ENCODE peak calls at places on chromosomes 12 and 14, in six cellular contexts. One of them, this sample, is unnamed.
A peak's percentile ranks its signal among the peaks of the same experiment; 100 is the strongest.

GRCh38 chr14:94466706-94467370 is 9.2 kb downstream of the SERPINA9 start:
- DNase-seq in HFFc6: no peak
- DNase-seq in activated naive CD4-positive, alpha-beta T cell treated with Interleukin-2 at 50 U/mL for 16 hours: no peak
- DNase-seq in HCT116: no peak
- DNase-seq in adipocyte: no peak
- DNase-seq in GM13977: no peak
- DNase-seq in this sample: no peak

GRCh38 chr12:118334939-118335567 is 37.7 kb downstream of the TAOK3 start:
- DNase-seq in GM13977: no peak
- DNase-seq in HFFc6: no peak
- DNase-seq in HCT116: no peak
- DNase-seq in adipocyte: no peak
- DNase-seq in activated naive CD4-positive, alpha-beta T cell treated with Interleukin-2 at 50 U/mL for 16 hours: no peak
- DNase-seq in this sample: no peak

GRCh38 chr14:59570122-59570521 is 6.5 kb downstream of the CCDC175 start:
- DNase-seq in HFFc6: no peak
- DNase-seq in activated naive CD4-positive, alpha-beta T cell treated with Interleukin-2 at 50 U/mL for 16 hours: no peak
- DNase-seq in adipocyte: no peak
- DNase-seq in HCT116: no peak
- DNase-seq in GM13977: no peak
- DNase-seq in this sample: no peak

GRCh38 chr12:106204312-106204711 is 43.5 kb downstream of the CKAP4 start:
- DNase-seq in activated naive CD4-positive, alpha-beta T cell treated with Interleukin-2 at 50 U/mL for 16 hours: no peak
- DNase-seq in HFFc6: no peak
- DNase-seq in HCT116: no peak
- DNase-seq in GM13977: no peak
- DNase-seq in adipocyte: no peak
- DNase-seq in this sample: no peak

GRCh38 chr12:93595336-93595735 is 22.9 kb downstream of the SOCS2 start:
- DNase-seq in activated naive CD4-positive, alpha-beta T cell treated with Interleukin-2 at 50 U/mL for 16 hours: no peak
- DNase-seq in HFFc6: no peak
- DNase-seq in HCT116: no peak
- DNase-seq in adipocyte: no peak
- DNase-seq in GM13977: no peak
- DNase-seq in this sample: no peak

GRCh38 chr12:46455648-46456352 is 83.2 kb upstream of the SLC38A2 start:
- DNase-seq in HFFc6: no peak
- DNase-seq in activated naive CD4-positive, alpha-beta T cell treated with Interleukin-2 at 50 U/mL for 16 hours: no peak
- DNase-seq in HCT116: peak; percentile 87
- DNase-seq in adipocyte: no peak
- DNase-seq in GM13977: no peak
- DNase-seq in this sample: no peak

GRCh38 chr12:104669851-104670337 is 213.1 kb downstream of the CHST11 start:
- DNase-seq in HCT116: no peak
- DNase-seq in HFFc6: no peak
- DNase-seq in GM13977: peak; percentile 34
- DNase-seq in adipocyte: no peak
- DNase-seq in activated naive CD4-positive, alpha-beta T cell treated with Interleukin-2 at 50 U/mL for 16 hours: no peak
- DNase-seq in this sample: peak; percentile 70

GRCh38 chr14:26401170-26401968 is 196.5 kb downstream of the NOVA1 start:
- DNase-seq in GM13977: no peak
- DNase-seq in adipocyte: no peak
- DNase-seq in HCT116: no peak
- DNase-seq in HFFc6: no peak
- DNase-seq in activated naive CD4-positive, alpha-beta T cell treated with Interleukin-2 at 50 U/mL for 16 hours: no peak
- DNase-seq in this sample: no peak

GRCh38 chr12:122669397-122670070 is 33.6 kb downstream of the HCAR2 start:
- DNase-seq in HFFc6: peak; percentile 59
- DNase-seq in activated naive CD4-positive, alpha-beta T cell treated with Interleukin-2 at 50 U/mL for 16 hours: no peak
- DNase-seq in GM13977: no peak
- DNase-seq in HCT116: no peak
- DNase-seq in adipocyte: peak; percentile 69
- DNase-seq in this sample: no peak

GRCh38 chr12:43621262-43621661 is 69.3 kb upstream of the ADAMTS20 start:
- DNase-seq in adipocyte: no peak
- DNase-seq in activated naive CD4-positive, alpha-beta T cell treated with Interleukin-2 at 50 U/mL for 16 hours: no peak
- DNase-seq in GM13977: no peak
- DNase-seq in HCT116: no peak
- DNase-seq in HFFc6: no peak
- DNase-seq in this sample: no peak

GRCh38 chr14:88961214-88961613 is 136.8 kb downstream of the TTC8 start:
- DNase-seq in activated naive CD4-positive, alpha-beta T cell treated with Interleukin-2 at 50 U/mL for 16 hours: no peak
- DNase-seq in HFFc6: no peak
- DNase-seq in adipocyte: no peak
- DNase-seq in HCT116: no peak
- DNase-seq in GM13977: no peak
- DNase-seq in this sample: no peak

GRCh38 chr14:105864651-105865265 is 338.4 kb downstream of the TMEM121 start:
- DNase-seq in adipocyte: no peak
- DNase-seq in GM13977: no peak
- DNase-seq in activated naive CD4-positive, alpha-beta T cell treated with Interleukin-2 at 50 U/mL for 16 hours: no peak
- DNase-seq in HFFc6: no peak
- DNase-seq in HCT116: no peak
- DNase-seq in this sample: no peak